ENCODE peak calls at places on chromosomes 16 and 17, in eight cellular contexts. One of them, this sample, is unnamed.
A peak's percentile ranks its signal among the peaks of the same experiment; 100 is the strongest.

GRCh38 chr17:55451758-55452468 is 30.3 kb upstream of the MMD start:
- DNase-seq in aorta: no peak
- DNase-seq in activated CD4-positive, alpha-beta T cell treated with anti-CD3 and anti-CD28 coated beads, Interleukin-2, amount 50 U/mL, for 24 hours: no peak
- DNase-seq in neuronal stem cell: no peak
- DNase-seq in SHP77: no peak
- DNase-seq in neural crest cell: no peak
- DNase-seq in NCI-H1930: no peak
- DNase-seq in NCI-H2081: no peak
- DNase-seq in this sample: no peak

GRCh38 chr17:19744922-19745757 is 3.0 kb downstream of the ALDH3A1 start:
- DNase-seq in SHP77: no peak
- DNase-seq in aorta: peak; percentile 98
- DNase-seq in NCI-H2081: peak; percentile 64
- DNase-seq in neuronal stem cell: peak; percentile 89
- DNase-seq in activated CD4-positive, alpha-beta T cell treated with anti-CD3 and anti-CD28 coated beads, Interleukin-2, amount 50 U/mL, for 24 hours: peak; percentile 69
- DNase-seq in NCI-H1930: peak; percentile 84
- DNase-seq in neural crest cell: peak; percentile 99
- DNase-seq in this sample: peak; percentile 79

GRCh38 chr16:66324785-66325184 is 41.7 kb upstream of the CDH5 start:
- DNase-seq in neural crest cell: peak; percentile 26
- DNase-seq in aorta: no peak
- DNase-seq in SHP77: peak; percentile 88
- DNase-seq in NCI-H1930: peak; percentile 26
- DNase-seq in activated CD4-positive, alpha-beta T cell treated with anti-CD3 and anti-CD28 coated beads, Interleukin-2, amount 50 U/mL, for 24 hours: no peak
- DNase-seq in neuronal stem cell: no peak
- DNase-seq in NCI-H2081: no peak
- DNase-seq in this sample: no peak

GRCh38 chr16:61128545-61129323 is 907.5 kb downstream of the CDH8 start:
- DNase-seq in NCI-H1930: no peak
- DNase-seq in activated CD4-positive, alpha-beta T cell treated with anti-CD3 and anti-CD28 coated beads, Interleukin-2, amount 50 U/mL, for 24 hours: no peak
- DNase-seq in aorta: peak; percentile 53
- DNase-seq in SHP77: no peak
- DNase-seq in neuronal stem cell: no peak
- DNase-seq in neural crest cell: no peak
- DNase-seq in NCI-H2081: no peak
- DNase-seq in this sample: no peak

GRCh38 chr16:54204756-54205155 is 81.8 kb downstream of the IRX3 start:
- DNase-seq in activated CD4-positive, alpha-beta T cell treated with anti-CD3 and anti-CD28 coated beads, Interleukin-2, amount 50 U/mL, for 24 hours: no peak
- DNase-seq in NCI-H1930: no peak
- DNase-seq in SHP77: no peak
- DNase-seq in neural crest cell: no peak
- DNase-seq in NCI-H2081: no peak
- DNase-seq in aorta: no peak
- DNase-seq in neuronal stem cell: no peak
- DNase-seq in this sample: no peak

GRCh38 chr16:85698459-85699223 is 9.9 kb upstream of the GINS2 start:
- DNase-seq in NCI-H1930: no peak
- DNase-seq in NCI-H2081: no peak
- DNase-seq in activated CD4-positive, alpha-beta T cell treated with anti-CD3 and anti-CD28 coated beads, Interleukin-2, amount 50 U/mL, for 24 hours: no peak
- DNase-seq in SHP77: no peak
- DNase-seq in aorta: no peak
- DNase-seq in neural crest cell: no peak
- DNase-seq in neuronal stem cell: no peak
- DNase-seq in this sample: no peak

GRCh38 chr17:29359777-29360176 is 30.4 kb upstream of the TAOK1 start:
- DNase-seq in neural crest cell: no peak
- DNase-seq in SHP77: no peak
- DNase-seq in aorta: no peak
- DNase-seq in neuronal stem cell: no peak
- DNase-seq in NCI-H1930: no peak
- DNase-seq in NCI-H2081: no peak
- DNase-seq in activated CD4-positive, alpha-beta T cell treated with anti-CD3 and anti-CD28 coated beads, Interleukin-2, amount 50 U/mL, for 24 hours: no peak
- DNase-seq in this sample: no peak

GRCh38 chr17:35906559-35907265 is 23.9 kb downstream of the RDM1 start:
- DNase-seq in NCI-H1930: no peak
- DNase-seq in neural crest cell: no peak
- DNase-seq in neuronal stem cell: no peak
- DNase-seq in aorta: no peak
- DNase-seq in SHP77: no peak
- DNase-seq in NCI-H2081: no peak
- DNase-seq in activated CD4-positive, alpha-beta T cell treated with anti-CD3 and anti-CD28 coated beads, Interleukin-2, amount 50 U/mL, for 24 hours: no peak
- DNase-seq in this sample: no peak

GRCh38 chr17:63476857-63477470 is at the start of gene ACE:
- DNase-seq in NCI-H1930: peak; percentile 84
- DNase-seq in aorta: no peak
- DNase-seq in SHP77: peak; percentile 67
- DNase-seq in activated CD4-positive, alpha-beta T cell treated with anti-CD3 and anti-CD28 coated beads, Interleukin-2, amount 50 U/mL, for 24 hours: no peak
- DNase-seq in neuronal stem cell: no peak
- DNase-seq in neural crest cell: no peak
- DNase-seq in NCI-H2081: peak; percentile 78
- DNase-seq in this sample: no peak

GRCh38 chr16:67917852-67918236 is 13.8 kb downstream of the CTRL start:
- DNase-seq in neuronal stem cell: no peak
- DNase-seq in neural crest cell: no peak
- DNase-seq in NCI-H1930: no peak
- DNase-seq in NCI-H2081: no peak
- DNase-seq in activated CD4-positive, alpha-beta T cell treated with anti-CD3 and anti-CD28 coated beads, Interleukin-2, amount 50 U/mL, for 24 hours: no peak
- DNase-seq in aorta: no peak
- DNase-seq in SHP77: peak; percentile 35
- DNase-seq in this sample: no peak

GRCh38 chr17:76078859-76079576 is at the start of gene ZACN:
- DNase-seq in activated CD4-positive, alpha-beta T cell treated with anti-CD3 and anti-CD28 coated beads, Interleukin-2, amount 50 U/mL, for 24 hours: no peak
- DNase-seq in NCI-H2081: peak; percentile 44
- DNase-seq in neuronal stem cell: no peak
- DNase-seq in NCI-H1930: no peak
- DNase-seq in neural crest cell: no peak
- DNase-seq in SHP77: peak; percentile 80
- DNase-seq in aorta: no peak
- DNase-seq in this sample: no peak

GRCh38 chr17:67525239-67526135 is 148.4 kb downstream of the PITPNC1 start:
- DNase-seq in neuronal stem cell: no peak
- DNase-seq in NCI-H2081: peak; percentile 76
- DNase-seq in activated CD4-positive, alpha-beta T cell treated with anti-CD3 and anti-CD28 coated beads, Interleukin-2, amount 50 U/mL, for 24 hours: no peak
- DNase-seq in neural crest cell: no peak
- DNase-seq in aorta: no peak
- DNase-seq in NCI-H1930: no peak
- DNase-seq in SHP77: peak; percentile 79
- DNase-seq in this sample: no peak

GRCh38 chr17:46832306-46832895 is 13.9 kb upstream of the WNT3 start:
- DNase-seq in neural crest cell: no peak
- DNase-seq in NCI-H2081: no peak
- DNase-seq in neuronal stem cell: peak; percentile 71
- DNase-seq in NCI-H1930: no peak
- DNase-seq in aorta: no peak
- DNase-seq in SHP77: no peak
- DNase-seq in activated CD4-positive, alpha-beta T cell treated with anti-CD3 and anti-CD28 coated beads, Interleukin-2, amount 50 U/mL, for 24 hours: no peak
- DNase-seq in this sample: no peak

GRCh38 chr17:11486726-11487310 is 111.5 kb upstream of the DNAH9 start:
- DNase-seq in SHP77: no peak
- DNase-seq in NCI-H2081: no peak
- DNase-seq in neural crest cell: no peak
- DNase-seq in aorta: no peak
- DNase-seq in NCI-H1930: no peak
- DNase-seq in activated CD4-positive, alpha-beta T cell treated with anti-CD3 and anti-CD28 coated beads, Interleukin-2, amount 50 U/mL, for 24 hours: no peak
- DNase-seq in neuronal stem cell: no peak
- DNase-seq in this sample: no peak

GRCh38 chr16:57614546-57615343 is 13.7 kb upstream of the ADGRG1 start:
- DNase-seq in SHP77: no peak
- DNase-seq in neuronal stem cell: no peak
- DNase-seq in NCI-H1930: no peak
- DNase-seq in aorta: peak; percentile 39
- DNase-seq in neural crest cell: no peak
- DNase-seq in activated CD4-positive, alpha-beta T cell treated with anti-CD3 and anti-CD28 coated beads, Interleukin-2, amount 50 U/mL, for 24 hours: no peak
- DNase-seq in NCI-H2081: no peak
- DNase-seq in this sample: no peak

GRCh38 chr16:57999366-57999970 is 1.0 kb downstream of the ZNF319 start:
- DNase-seq in activated CD4-positive, alpha-beta T cell treated with anti-CD3 and anti-CD28 coated beads, Interleukin-2, amount 50 U/mL, for 24 hours: no peak
- DNase-seq in neuronal stem cell: no peak
- DNase-seq in NCI-H1930: no peak
- DNase-seq in SHP77: peak; percentile 7
- DNase-seq in NCI-H2081: no peak
- DNase-seq in neural crest cell: no peak
- DNase-seq in aorta: no peak
- DNase-seq in this sample: no peak

GRCh38 chr17:30716461-30717289 is 107.8 kb downstream of the CRLF3 start:
- DNase-seq in activated CD4-positive, alpha-beta T cell treated with anti-CD3 and anti-CD28 coated beads, Interleukin-2, amount 50 U/mL, for 24 hours: no peak
- DNase-seq in neural crest cell: no peak
- DNase-seq in NCI-H2081: no peak
- DNase-seq in neuronal stem cell: no peak
- DNase-seq in NCI-H1930: no peak
- DNase-seq in aorta: peak; percentile 62
- DNase-seq in SHP77: no peak
- DNase-seq in this sample: no peak

GRCh38 chr17:62703269-62703775 is 75.9 kb downstream of the MRC2 start:
- DNase-seq in NCI-H2081: no peak
- DNase-seq in neural crest cell: no peak
- DNase-seq in neuronal stem cell: no peak
- DNase-seq in SHP77: no peak
- DNase-seq in aorta: peak; percentile 83
- DNase-seq in activated CD4-positive, alpha-beta T cell treated with anti-CD3 and anti-CD28 coated beads, Interleukin-2, amount 50 U/mL, for 24 hours: no peak
- DNase-seq in NCI-H1930: no peak
- DNase-seq in this sample: no peak

GRCh38 chr16:13904179-13904691 is 15.7 kb upstream of the ERCC4 start:
- DNase-seq in NCI-H1930: no peak
- DNase-seq in neuronal stem cell: no peak
- DNase-seq in NCI-H2081: no peak
- DNase-seq in neural crest cell: no peak
- DNase-seq in activated CD4-positive, alpha-beta T cell treated with anti-CD3 and anti-CD28 coated beads, Interleukin-2, amount 50 U/mL, for 24 hours: no peak
- DNase-seq in aorta: no peak
- DNase-seq in SHP77: no peak
- DNase-seq in this sample: no peak

GRCh38 chr16:56871172-56871593 is 6.2 kb downstream of the SLC12A3 start:
- DNase-seq in neuronal stem cell: no peak
- DNase-seq in activated CD4-positive, alpha-beta T cell treated with anti-CD3 and anti-CD28 coated beads, Interleukin-2, amount 50 U/mL, for 24 hours: no peak
- DNase-seq in NCI-H1930: no peak
- DNase-seq in neural crest cell: no peak
- DNase-seq in SHP77: no peak
- DNase-seq in aorta: no peak
- DNase-seq in NCI-H2081: no peak
- DNase-seq in this sample: no peak

GRCh38 chr17:32692179-32692578 is 184.7 kb downstream of the MYO1D start:
- DNase-seq in neural crest cell: no peak
- DNase-seq in NCI-H1930: no peak
- DNase-seq in SHP77: no peak
- DNase-seq in aorta: no peak
- DNase-seq in NCI-H2081: no peak
- DNase-seq in activated CD4-positive, alpha-beta T cell treated with anti-CD3 and anti-CD28 coated beads, Interleukin-2, amount 50 U/mL, for 24 hours: no peak
- DNase-seq in neuronal stem cell: no peak
- DNase-seq in this sample: no peak

GRCh38 chr17:57313276-57313835 is 57.0 kb downstream of the MSI2 start:
- DNase-seq in aorta: no peak
- DNase-seq in SHP77: no peak
- DNase-seq in NCI-H1930: no peak
- DNase-seq in NCI-H2081: peak; percentile 86
- DNase-seq in activated CD4-positive, alpha-beta T cell treated with anti-CD3 and anti-CD28 coated beads, Interleukin-2, amount 50 U/mL, for 24 hours: no peak
- DNase-seq in neuronal stem cell: no peak
- DNase-seq in neural crest cell: no peak
- DNase-seq in this sample: no peak